ENCODE peak calls at places on chromosomes 13 and 19, in nine cellular contexts. U, C, G, X, H, D, I, S and O are unnamed samples.

GRCh38 chr19:35294859-35295258 is 2.9 kb downstream of the MAG start:
- DNase-seq in U (no peak), C (no peak), G (no peak), X (no peak), H (no peak), D (no peak), I (no peak), S (no peak), O (no peak)

GRCh38 chr19:17041994-17042393 is 15.4 kb upstream of the CPAMD8 start:
- DNase-seq in U (no peak), C (peak; percentile 24), G (no peak), X (no peak), H (no peak), D (peak; percentile 66), I (no peak), S (peak; percentile 12), O (peak; percentile 35)

GRCh38 chr13:37481005-37481857 is 117.3 kb downstream of the POSTN start:
- DNase-seq in U (no peak), C (no peak), G (no peak), X (no peak), H (no peak), D (peak; percentile 81), I (no peak), S (peak; percentile 99), O (no peak)

GRCh38 chr13:95176611-95177259 is 124.5 kb downstream of the ABCC4 start:
- DNase-seq in U (no peak), C (no peak), G (no peak), X (no peak), H (no peak), D (peak; percentile 75), I (no peak), S (peak; percentile 93), O (peak; percentile 57)

GRCh38 chr19:33177417-33177976 is 16.6 kb upstream of the LRP3 start:
- DNase-seq in U (peak; percentile 68), C (no peak), G (peak; percentile 39), X (no peak), H (no peak), D (no peak), I (peak; percentile 85), S (no peak), O (no peak)

GRCh38 chr13:19634129-19634740 is 776 bp downstream of the MPHOSPH8 start:
- DNase-seq in U (no peak), C (peak; percentile 28), G (peak; percentile 46), X (no peak), H (peak; percentile 33), D (peak; percentile 59), I (peak; percentile 27), S (peak; percentile 54), O (peak; percentile 63)

GRCh38 chr19:41222240-41222639 is 3.2 kb downstream of the AXL start:
- DNase-seq in U (no peak), C (no peak), G (no peak), X (no peak), H (no peak), D (no peak), I (no peak), S (no peak), O (no peak)

GRCh38 chr19:29201849-29202248 is 11.1 kb downstream of the UQCRFS1 start:
- DNase-seq in U (no peak), C (no peak), G (no peak), X (no peak), H (no peak), D (no peak), I (no peak), S (no peak), O (no peak)

GRCh38 chr19:46294475-46294874 is 2.4 kb upstream of the HIF3A start:
- DNase-seq in U (no peak), C (no peak), G (no peak), X (no peak), H (no peak), D (no peak), I (no peak), S (no peak), O (no peak)

GRCh38 chr13:54185785-54186184 is 1157.2 kb downstream of the OLFM4 start:
- DNase-seq in U (no peak), C (no peak), G (peak; percentile 25), X (no peak), H (no peak), D (no peak), I (peak; percentile 2), S (no peak), O (no peak)

GRCh38 chr13:31012285-31013024 is 80.0 kb downstream of the TEX26 start:
- DNase-seq in U (no peak), C (no peak), G (peak; percentile 19), X (no peak), H (no peak), D (peak; percentile 53), I (peak; percentile 39), S (no peak), O (peak; percentile 54)

GRCh38 chr19:29887498-29887897 is 54.5 kb upstream of the URI1 start:
- DNase-seq in U (no peak), C (no peak), G (no peak), X (no peak), H (peak; percentile 17), D (peak; percentile 14), I (no peak), S (no peak), O (no peak)

GRCh38 chr13:94058821-94059360 is 420.6 kb downstream of the DCT start:
- DNase-seq in U (no peak), C (no peak), G (no peak), X (no peak), H (no peak), D (no peak), I (no peak), S (no peak), O (no peak)

GRCh38 chr13:86882107-86882506 is 789.1 kb upstream of the SLITRK5 start:
- DNase-seq in U (no peak), C (no peak), G (no peak), X (no peak), H (no peak), D (no peak), I (no peak), S (no peak), O (no peak)

GRCh38 chr13:76677047-76677446 is 209.2 kb downstream of the KCTD12 start:
- DNase-seq in U (no peak), C (no peak), G (no peak), X (no peak), H (no peak), D (peak; percentile 93), I (no peak), S (peak; percentile 64), O (no peak)

GRCh38 chr19:23002690-23003422 is at the start of gene ZNF728:
- DNase-seq in U (no peak), C (peak; percentile 25), G (no peak), X (peak; percentile 61), H (no peak), D (no peak), I (no peak), S (no peak), O (no peak)

GRCh38 chr13:27367570-27367969 is 56.8 kb upstream of the GTF3A start:
- DNase-seq in U (no peak), C (no peak), G (peak; percentile 12), X (no peak), H (no peak), D (no peak), I (no peak), S (no peak), O (no peak)

GRCh38 chr19:1050989-1051788 is 11.3 kb downstream of the ABCA7 start:
- DNase-seq in U (no peak), C (no peak), G (no peak), X (no peak), H (no peak), D (no peak), I (no peak), S (no peak), O (no peak)

GRCh38 chr19:6861683-6862286 is 25.6 kb upstream of the ADGRE1 start:
- DNase-seq in U (no peak), C (no peak), G (peak; percentile 50), X (no peak), H (no peak), D (no peak), I (no peak), S (no peak), O (no peak)

GRCh38 chr13:75079226-75079625 is 402.7 kb downstream of the TBC1D4 start:
- DNase-seq in U (no peak), C (no peak), G (peak; percentile 7), X (no peak), H (no peak), D (peak; percentile 59), I (no peak), S (peak; percentile 82), O (peak; percentile 6)

GRCh38 chr19:3095375-3096191 is 1.4 kb downstream of the GNA11 start:
- DNase-seq in U (peak; percentile 55), C (peak; percentile 50), G (peak; percentile 19), X (peak; percentile 70), H (no peak), D (no peak), I (peak; percentile 60), S (no peak), O (peak; percentile 35)

GRCh38 chr13:113647351-113648217 is 10.4 kb downstream of the ATP4B start:
- DNase-seq in U (no peak), C (peak; percentile 94), G (peak; percentile 82), X (peak; percentile 96), H (peak; percentile 96), D (peak; percentile 51), I (no peak), S (peak; percentile 54), O (peak; percentile 13)

GRCh38 chr19:19448238-19448544 is 42.7 kb downstream of the GATAD2A start:
- DNase-seq in U (no peak), C (no peak), G (no peak), X (peak; percentile 73), H (peak; percentile 65), D (no peak), I (no peak), S (no peak), O (no peak)
- H3K4me3 ChIP-seq in U (no peak overlapping the region), C (no peak overlapping the region), G (no peak overlapping the region), X (no peak overlapping the region), H (no peak overlapping the region), D (no peak overlapping the region), I (no peak overlapping the region), S (no peak overlapping the region), O (no peak overlapping the region)

GRCh38 chr19:53332484-53332883 is 1.1 kb upstream of the ZNF845 start:
- DNase-seq in U (no peak), C (no peak), G (no peak), X (no peak), H (no peak), D (no peak), I (no peak), S (no peak), O (no peak)
- H3K4me3 ChIP-seq in U (no peak overlapping the region), C (peak overlapping the region; percentile 96), G (peak overlapping the region; percentile 79), X (peak overlapping the region; percentile 76), H (peak overlapping the region; percentile 68), D (no peak overlapping the region), I (peak overlapping the region; percentile 51), S (no peak overlapping the region), O (no peak overlapping the region)

DNA sequence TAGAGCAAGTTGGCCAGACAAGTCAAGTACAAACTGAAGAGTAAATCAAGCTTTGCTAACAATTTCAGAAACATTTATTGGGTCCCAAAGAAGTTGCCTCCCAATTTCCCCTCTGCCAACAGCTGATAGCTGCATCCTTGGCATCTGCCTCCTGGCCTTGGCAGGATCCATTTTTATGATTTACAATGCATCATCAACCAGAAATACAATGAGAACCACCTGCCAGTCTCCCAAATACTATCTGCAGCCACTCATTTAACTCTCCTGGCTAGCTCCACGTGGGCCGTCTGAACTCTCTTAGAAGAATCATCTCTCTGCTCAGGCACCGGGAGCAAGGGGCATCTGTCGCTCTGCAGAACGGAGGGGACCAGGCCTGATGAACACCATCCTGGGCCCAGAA is 2.7 kb downstream of the LONP1 start:
- DNase-seq in U (no peak), C (no peak), G (no peak), X (no peak), H (no peak), D (no peak), I (no peak), S (no peak), O (no peak)
- H3K4me3 ChIP-seq in U (no peak overlapping the region), C (no peak overlapping the region), G (peak overlapping the region; percentile 95), X (no peak overlapping the region), H (no peak overlapping the region), D (peak overlapping the region; percentile 95), I (no peak overlapping the region), S (no peak overlapping the region), O (no peak overlapping the region)

GRCh38 chr19:38386300-38386967 is 1.4 kb downstream of the GGN start:
- DNase-seq in U (no peak), C (no peak), G (no peak), X (no peak), H (no peak), D (no peak), I (no peak), S (no peak), O (no peak)
- H3K4me3 ChIP-seq in U (no peak overlapping the region), C (no peak overlapping the region), G (no peak overlapping the region), X (no peak overlapping the region), H (no peak overlapping the region), D (no peak overlapping the region), I (no peak overlapping the region), S (no peak overlapping the region), O (no peak overlapping the region)